ENCODE peak calls at places on chromosomes 4 and X, in seven cellular contexts. L, Y, P, H, R, D and V are unnamed samples.

GRCh38 chrX:8849462-8849861 is 48.3 kb upstream of the FAM9A start:
- DNase-seq in L (no peak), Y (no peak), P (peak; percentile 73), H (no peak), R (no peak), D (no peak), V (peak; percentile 30)

GRCh38 chr4:57043304-57044251 is 64.9 kb downstream of the POLR2B start:
- DNase-seq in L (peak; percentile 95), Y (no peak), P (no peak), H (no peak), R (peak; percentile 94), D (no peak), V (no peak)

GRCh38 chr4:52241916-52242315 is 190.8 kb downstream of the SPATA18 start:
- DNase-seq in L (peak; percentile 31), Y (no peak), P (no peak), H (no peak), R (no peak), D (no peak), V (peak; percentile 30)

GRCh38 chrX:64642482-64642881 is 247.2 kb upstream of the MTMR8 start:
- DNase-seq in L (no peak), Y (no peak), P (no peak), H (peak; percentile 2), R (no peak), D (no peak), V (no peak)

GRCh38 chr4:79757580-79757979 is 315.4 kb downstream of the ANTXR2 start:
- DNase-seq in L (no peak), Y (no peak), P (peak; percentile 7), H (no peak), R (peak; percentile 0), D (no peak), V (peak; percentile 4)

GRCh38 chrX:53715336-53715924 is 28.9 kb upstream of the HUWE1 start:
- DNase-seq in L (no peak), Y (no peak), P (no peak), H (no peak), R (no peak), D (no peak), V (no peak)

GRCh38 chrX:13180807-13181206 is 136.4 kb upstream of the FAM9C start:
- DNase-seq in L (peak; percentile 64), Y (no peak), P (peak; percentile 51), H (peak; percentile 55), R (peak; percentile 60), D (no peak), V (peak; percentile 78)

GRCh38 chr4:154399259-154399974 is 92.2 kb downstream of the DCHS2 start:
- DNase-seq in L (peak; percentile 60), Y (no peak), P (peak; percentile 66), H (no peak), R (peak; percentile 38), D (no peak), V (peak; percentile 20)

GRCh38 chr4:78551420-78552351 is at the start of gene ANXA3:
- DNase-seq in L (no peak), Y (no peak), P (no peak), H (peak; percentile 30), R (no peak), D (no peak), V (no peak)

GRCh38 chrX:13938053-13938765 is 91.5 kb downstream of the GEMIN8 start:
- DNase-seq in L (no peak), Y (no peak), P (peak; percentile 8), H (peak; percentile 16), R (no peak), D (no peak), V (peak; percentile 50)

GRCh38 chrX:37599735-37600134 is 28.3 kb downstream of the LANCL3 start:
- DNase-seq in L (no peak), Y (no peak), P (no peak), H (no peak), R (no peak), D (no peak), V (no peak)

GRCh38 chr4:53693909-53694308 is 102.6 kb upstream of the LNX1 start:
- DNase-seq in L (no peak), Y (no peak), P (no peak), H (no peak), R (no peak), D (no peak), V (no peak)

DNA sequence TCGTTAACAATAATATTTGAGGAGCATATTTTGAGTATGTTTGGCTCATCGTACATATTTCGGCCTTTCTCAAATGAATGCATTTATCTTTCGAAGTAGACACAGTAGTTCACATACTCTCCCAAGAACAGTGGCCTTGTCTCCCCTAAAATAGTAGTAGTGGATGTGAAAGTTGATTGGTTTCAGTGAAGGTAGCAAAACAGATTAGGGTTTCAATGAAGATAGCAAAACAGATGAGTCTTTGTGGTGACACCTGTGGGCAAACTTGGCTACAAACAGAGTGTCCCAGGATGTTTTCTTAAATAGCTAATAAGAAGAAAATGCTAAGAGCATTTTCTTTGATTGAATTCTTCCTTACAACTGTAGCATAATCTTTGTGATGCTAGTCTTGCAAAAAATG is 67.0 kb downstream of the USP9X start:
- DNase-seq in L (no peak), Y (no peak), P (no peak), H (no peak), R (no peak), D (no peak), V (no peak)
- TF ChIP-seq CTCF in L (no peak), Y (no peak), P (no peak), H (no peak), R (no peak), D (no peak), V (no peak)

GRCh38 chrX:107118322-107119147 is at the start of gene RBM41:
- DNase-seq in L (peak; percentile 73), Y (peak; percentile 67), P (peak; percentile 85), H (peak; percentile 85), R (peak; percentile 75), D (peak; percentile 72), V (peak; percentile 53)

GRCh38 chrX:107119281-107119680 is 659 bp upstream of the RBM41 start:
- DNase-seq in L (no peak), Y (no peak), P (no peak), H (no peak), R (no peak), D (no peak), V (peak; percentile 16)

GRCh38 chrX:107123750-107124149 is 5.1 kb upstream of the RBM41 start:
- DNase-seq in L (no peak), Y (no peak), P (no peak), H (no peak), R (no peak), D (no peak), V (peak; percentile 43)

GRCh38 chrX:107117993-107118321 is 665 bp downstream of the RBM41 start:
- DNase-seq in L (no peak), Y (no peak), P (peak; percentile 15), H (peak; percentile 54), R (peak; percentile 7), D (no peak), V (peak; percentile 21)
- H3K4me3 ChIP-seq in L (peak overlapping the region; percentile 67), Y (peak overlapping the region; percentile 70), P (peak overlapping the region; percentile 67), H (peak overlapping the region; percentile 81), R (peak overlapping the region; percentile 62), D (peak overlapping the region; percentile 62), V (peak overlapping the region; percentile 72)

GRCh38 chr4:168293386-168293975 is 25.1 kb downstream of the DDX60 start:
- DNase-seq in L (no peak), Y (no peak), P (no peak), H (no peak), R (no peak), D (no peak), V (no peak)
- TF ChIP-seq CTCF in L (no peak), Y (no peak), P (no peak), H (no peak), R (no peak), D (no peak), V (no peak)

GRCh38 chrX:46588263-46588662 is 14.7 kb downstream of the CHST7 start:
- DNase-seq in L (peak; percentile 76), Y (peak; percentile 43), P (peak; percentile 59), H (peak; percentile 48), R (peak; percentile 83), D (peak; percentile 64), V (peak; percentile 61)
- H3K4me3 ChIP-seq in L (no peak overlapping the region), Y (peak overlapping the region; percentile 2), P (no peak overlapping the region), H (no peak overlapping the region), R (peak overlapping the region; percentile 22), D (no peak overlapping the region), V (no peak overlapping the region)

GRCh38 chrX:74232859-74233258 is 71.1 kb upstream of the ZCCHC13 start:
- DNase-seq in L (peak; percentile 18), Y (no peak), P (peak; percentile 25), H (no peak), R (peak; percentile 39), D (no peak), V (peak; percentile 16)
- TF ChIP-seq CTCF in L (peak; percentile 21), Y (no peak), P (no peak), H (no peak), R (peak; percentile 22), D (no peak), V (no peak)

GRCh38 chrX:104255465-104255864 is 732 bp upstream of the ESX1 start:
- DNase-seq in L (no peak), Y (no peak), P (no peak), H (no peak), R (no peak), D (no peak), V (no peak)

GRCh38 chrX:104254442-104255115 is at the start of gene ESX1:
- DNase-seq in L (peak; percentile 0), Y (no peak), P (peak; percentile 3), H (no peak), R (no peak), D (no peak), V (peak; percentile 32)

GRCh38 chrX:104250470-104250869 is 4.3 kb downstream of the ESX1 start:
- DNase-seq in L (no peak), Y (no peak), P (no peak), H (no peak), R (no peak), D (no peak), V (no peak)

DNA sequence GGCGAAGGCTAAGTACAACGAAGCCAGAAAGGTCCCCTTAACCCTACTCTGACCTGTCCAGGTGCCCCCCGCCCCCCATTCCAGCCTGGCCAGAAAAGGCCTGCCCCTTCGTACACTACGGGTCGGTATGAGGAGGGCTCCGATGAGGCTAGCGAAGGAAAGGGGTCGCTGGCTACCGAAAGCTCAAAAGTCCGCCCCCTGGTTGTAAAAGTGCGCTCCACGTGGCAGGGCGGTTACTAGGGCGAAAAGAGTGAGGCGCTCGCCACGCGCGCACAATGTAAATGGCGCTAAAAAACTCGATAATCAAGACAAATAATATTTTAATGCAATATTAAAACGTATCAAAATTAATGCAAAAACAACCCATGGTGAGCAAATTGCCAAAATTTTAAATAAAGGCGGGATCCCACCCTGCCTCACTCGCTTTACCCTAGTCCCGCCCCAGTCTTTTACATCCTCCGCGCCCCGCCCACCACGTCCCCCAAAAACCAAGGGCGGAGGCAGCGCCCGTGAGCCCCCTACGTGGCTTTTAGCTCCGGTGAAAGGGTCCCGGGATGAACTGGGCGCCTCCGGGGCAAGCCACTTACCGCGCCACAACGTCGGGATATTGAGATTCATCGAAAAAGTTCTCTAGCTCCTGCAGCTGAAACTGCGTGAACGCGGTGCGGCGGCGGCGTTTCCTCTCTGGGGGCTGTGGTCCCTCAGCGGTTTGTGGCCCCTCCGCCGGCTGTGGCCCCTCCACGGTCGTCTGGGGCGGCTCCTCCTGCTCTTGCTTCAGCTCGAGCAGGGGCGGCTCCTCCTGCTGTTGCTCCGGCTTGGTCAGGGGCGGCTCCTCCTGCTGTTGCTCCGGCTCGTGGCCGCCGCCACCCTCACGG is 929 bp downstream of the ESX1 start:
- DNase-seq in L (no peak), Y (no peak), P (no peak), H (no peak), R (no peak), D (no peak), V (no peak)
- H3K4me3 ChIP-seq in L (no peak overlapping the region), Y (no peak overlapping the region), P (no peak overlapping the region), H (no peak overlapping the region), R (no peak overlapping the region), D (peak overlapping the region; percentile 15), V (no peak overlapping the region)